ENCODE peak calls at places on chromosomes 13 and 19, in nine cellular contexts. B, F, T, D, C, U, G, Z and Y are unnamed samples.

GRCh38 chr19:11737964-11738745 is 591 bp downstream of the ZNF823 start:
- DNase-seq in C (peak), D (peak), U (peak), G (no peak), T (no peak), F (peak), B (peak), Z (peak), Y (peak)

GRCh38 chr13:26062853-26063444 is 11.1 kb upstream of the SHISA2 start:
- DNase-seq in G (no peak), C (peak), B (peak), U (peak), D (no peak), Z (no peak), T (no peak), F (peak), Y (no peak)

GRCh38 chr13:40668335-40668734 is 1.9 kb upstream of the FOXO1 start:
- DNase-seq in F (no peak), U (no peak), D (peak), T (peak), Z (no peak), C (peak), G (no peak), B (peak), Y (peak)

GRCh38 chr19:29526730-29527499 is 1.1 kb downstream of the VSTM2B start:
- DNase-seq in U (peak), D (no peak), C (no peak), Z (no peak), F (no peak), B (no peak), G (no peak), T (no peak), Y (peak)

GRCh38 chr13:104024416-104025170 is 958.4 kb upstream of the SLC10A2 start:
- DNase-seq in C (peak), Z (no peak), T (no peak), B (no peak), F (peak), G (no peak), U (no peak), D (no peak), Y (no peak)

GRCh38 chr13:43473437-43473836 is 313.3 kb downstream of the ENOX1 start:
- DNase-seq in U (no peak), G (no peak), B (no peak), D (no peak), C (no peak), Z (no peak), F (no peak), T (no peak), Y (no peak)

GRCh38 chr19:28700176-28700575 is 512.8 kb downstream of the UQCRFS1 start:
- DNase-seq in Z (no peak), T (no peak), D (no peak), U (no peak), B (no peak), F (no peak), C (no peak), G (no peak), Y (no peak)

GRCh38 chr13:20192470-20193141 is at the start of gene GJB2:
- DNase-seq in B (no peak), D (no peak), G (no peak), T (no peak), Z (no peak), U (no peak), C (no peak), F (peak), Y (no peak)

GRCh38 chr19:1296078-1296477 is 10.4 kb downstream of the EFNA2 start:
- DNase-seq in U (no peak), C (no peak), T (no peak), Z (no peak), G (no peak), B (no peak), F (no peak), D (no peak), Y (no peak)

GRCh38 chr13:111659236-111659635 is 338.8 kb downstream of the TEX29 start:
- DNase-seq in D (no peak), Z (peak), T (no peak), U (no peak), B (no peak), C (no peak), G (no peak), F (no peak), Y (no peak)

GRCh38 chr19:11381535-11382369 is 2.4 kb downstream of the EPOR start:
- DNase-seq in Z (peak), D (peak), U (no peak), T (peak), C (peak), F (peak), B (peak), G (no peak), Y (no peak)

GRCh38 chr13:50672025-50672424 is 171.5 kb downstream of the DLEU7 start:
- DNase-seq in B (no peak), T (no peak), Z (no peak), F (no peak), C (no peak), G (no peak), U (no peak), D (no peak), Y (no peak)

GRCh38 chr19:582497-583197 is 7.0 kb upstream of the HCN2 start:
- DNase-seq in D (no peak), C (peak), Z (no peak), F (peak), B (no peak), T (no peak), U (no peak), G (no peak), Y (no peak)

GRCh38 chr19:1132625-1133383 is 29.0 kb downstream of the GPX4 start:
- DNase-seq in U (no peak), B (no peak), G (no peak), C (peak), F (peak), D (peak), Z (no peak), T (no peak), Y (no peak)

GRCh38 chr13:104949840-104950805 is 1585.3 kb downstream of the EFNB2 start:
- DNase-seq in T (no peak), G (no peak), F (peak), C (peak), U (no peak), Z (no peak), B (no peak), D (no peak), Y (no peak)

GRCh38 chr19:6556480-6556879 is 25.7 kb downstream of the TNFSF9 start:
- DNase-seq in Z (no peak), U (no peak), C (no peak), G (no peak), T (no peak), B (no peak), F (no peak), D (peak), Y (no peak)

GRCh38 chr19:897442-898039 is 4.3 kb downstream of the RNU6-9 start:
- DNase-seq in G (no peak), U (no peak), B (no peak), C (no peak), D (no peak), T (no peak), F (no peak), Z (no peak), Y (no peak)

GRCh38 chr19:8004723-8005513 is 523 bp downstream of the ELAVL1 start:
- DNase-seq in T (no peak), Z (no peak), C (peak), B (no peak), U (no peak), G (no peak), F (peak), D (peak), Y (no peak)

GRCh38 chr13:94640676-94641075 is 39.0 kb downstream of the GPR180 start:
- DNase-seq in G (no peak), Z (no peak), T (no peak), C (peak), D (no peak), F (peak), B (no peak), U (no peak), Y (no peak)

GRCh38 chr19:30064021-30064699 is 122.1 kb downstream of the URI1 start:
- DNase-seq in B (no peak), U (no peak), Z (no peak), C (no peak), D (no peak), T (no peak), F (no peak), G (no peak), Y (no peak)

GRCh38 chr19:843180-843835 is 2.5 kb downstream of the PRTN3 start:
- DNase-seq in G (no peak), Z (no peak), T (no peak), F (no peak), B (no peak), C (no peak), D (no peak), U (no peak), Y (no peak)

GRCh38 chr13:45121421-45121820 is 1.1 kb downstream of the GTF2F2 start:
- DNase-seq in U (no peak), G (no peak), C (peak), D (no peak), B (no peak), F (peak), T (no peak), Z (no peak), Y (no peak)

GRCh38 chr13:108508263-108508662 is 121.1 kb upstream of the MYO16 start:
- DNase-seq in T (peak), C (peak), Z (no peak), U (no peak), G (no peak), B (no peak), F (peak), D (no peak), Y (no peak)

GRCh38 chr13:62209539-62209938 is 793.9 kb upstream of the PCDH20 start:
- DNase-seq in D (no peak), F (no peak), Z (no peak), U (no peak), T (no peak), G (peak), B (no peak), C (no peak), Y (no peak)

GRCh38 chr13:26558912-26559485 is 1.5 kb downstream of the WASF3 start:
- DNase-seq in G (no peak), U (no peak), B (no peak), Z (no peak), T (no peak), F (no peak), D (no peak), C (no peak), Y (no peak)

GRCh38 chr13:74066937-74067336 is 67.3 kb downstream of the KLF12 start:
- DNase-seq in C (no peak), F (no peak), U (no peak), D (no peak), T (no peak), Z (no peak), B (no peak), G (no peak), Y (no peak)

GRCh38 chr19:48006762-48007161 is 12.3 kb downstream of the ELSPBP1 start:
- DNase-seq in G (no peak), Z (no peak), D (no peak), B (no peak), F (no peak), T (peak), U (no peak), C (no peak), Y (no peak)

GRCh38 chr13:33761744-33762143 is 56.2 kb upstream of the RFC3 start:
- DNase-seq in T (peak), C (no peak), U (no peak), D (no peak), Z (no peak), B (no peak), F (peak), G (peak), Y (no peak)